ENCODE peak calls at places on chromosomes 16 and 17, in ten cellular contexts. K, E, I, M, D, Z, G, Q, P and V are unnamed samples. For H3K36me3, the result is how much of the 10 kb centered on the place peaks cover.

GRCh38 chr17:34902761-34903325 is 58.4 kb downstream of the CCT6B start:
- DNase-seq in K (no peak), E (no peak), I (no peak), M (no peak), D (no peak), Z (no peak), G (no peak), Q (no peak), P (no peak), V (no peak)

GRCh38 chr17:39547713-39548478 is 59.8 kb downstream of the NEUROD2 start:
- DNase-seq in K (peak), E (peak), I (peak), M (peak), D (peak), Z (peak), G (no peak), Q (no peak), P (peak), V (no peak)

GRCh38 chr17:63658366-63658765 is 36.1 kb downstream of the MAP3K3 start:
- DNase-seq in K (no peak), E (no peak), I (no peak), M (no peak), D (no peak), Z (no peak), G (no peak), Q (no peak), P (no peak), V (no peak)

GRCh38 chr17:2215616-2216364 is 87.8 kb downstream of the SMG6 start:
- DNase-seq in K (peak), E (peak), I (peak), M (peak), D (peak), Z (peak), G (peak), Q (no peak), P (peak), V (no peak)

GRCh38 chr16:85093705-85094104 is 18.6 kb downstream of the CIBAR2 start:
- DNase-seq in K (no peak), E (no peak), I (no peak), M (no peak), D (no peak), Z (no peak), G (no peak), Q (peak), P (no peak), V (no peak)

GRCh38 chr17:11461993-11462548 is 136.2 kb upstream of the DNAH9 start:
- DNase-seq in K (no peak), E (no peak), I (no peak), M (no peak), D (no peak), Z (no peak), G (no peak), Q (no peak), P (no peak), V (no peak)

GRCh38 chr17:72383053-72383847 is 262.4 kb downstream of the SOX9 start:
- DNase-seq in K (no peak), E (peak), I (no peak), M (no peak), D (peak), Z (peak), G (peak), Q (peak), P (no peak), V (no peak)

GRCh38 chr16:48526058-48526957 is 83.7 kb downstream of the N4BP1 start:
- DNase-seq in K (no peak), E (no peak), I (no peak), M (peak), D (no peak), Z (no peak), G (no peak), Q (no peak), P (peak), V (no peak)

GRCh38 chr16:85583491-85584181 is 29.5 kb upstream of the GSE1 start:
- DNase-seq in K (no peak), E (no peak), I (peak), M (no peak), D (no peak), Z (no peak), G (no peak), Q (no peak), P (no peak), V (no peak)

GRCh38 chr16:72815348-72816318 is 232.3 kb downstream of the ZFHX3 start:
- DNase-seq in K (no peak), E (no peak), I (no peak), M (no peak), D (no peak), Z (no peak), G (no peak), Q (no peak), P (no peak), V (no peak)

GRCh38 chr16:30621765-30622164 is 11.6 kb upstream of the ZNF689 start:
- DNase-seq in K (no peak), E (no peak), I (no peak), M (no peak), D (no peak), Z (no peak), G (no peak), Q (no peak), P (no peak), V (no peak)

GRCh38 chr16:84735846-84736586 is 36.2 kb downstream of the USP10 start:
- DNase-seq in K (no peak), E (no peak), I (peak), M (peak), D (no peak), Z (no peak), G (peak), Q (no peak), P (no peak), V (no peak)

GRCh38 chr16:75496546-75496945 is 1.3 kb upstream of the CHST6 start:
- DNase-seq in K (no peak), E (no peak), I (no peak), M (no peak), D (no peak), Z (no peak), G (no peak), Q (no peak), P (no peak), V (no peak)

GRCh38 chr16:75494184-75494583 is 1.1 kb downstream of the CHST6 start:
- DNase-seq in K (no peak), E (no peak), I (no peak), M (no peak), D (no peak), Z (no peak), G (no peak), Q (peak), P (no peak), V (no peak)

GRCh38 chr16:75488322-75488721 is 6.9 kb downstream of the CHST6 start:
- DNase-seq in K (no peak), E (no peak), I (no peak), M (no peak), D (no peak), Z (no peak), G (peak), Q (no peak), P (no peak), V (no peak)

GRCh38 chr16:75494696-75495601 is at the start of gene CHST6:
- DNase-seq in K (no peak), E (peak), I (no peak), M (no peak), D (peak), Z (no peak), G (peak), Q (peak), P (no peak), V (no peak)

GRCh38 chr16:75491876-75492275 is 3.4 kb downstream of the CHST6 start:
- DNase-seq in K (no peak), E (peak), I (peak), M (no peak), D (no peak), Z (no peak), G (peak), Q (peak), P (no peak), V (no peak)
- TF ChIP-seq CTCF in K (no peak), E (peak), I (peak), M (no peak), D (no peak), Z (no peak), G (peak), Q (no peak), P (no peak), V (peak)

DNA sequence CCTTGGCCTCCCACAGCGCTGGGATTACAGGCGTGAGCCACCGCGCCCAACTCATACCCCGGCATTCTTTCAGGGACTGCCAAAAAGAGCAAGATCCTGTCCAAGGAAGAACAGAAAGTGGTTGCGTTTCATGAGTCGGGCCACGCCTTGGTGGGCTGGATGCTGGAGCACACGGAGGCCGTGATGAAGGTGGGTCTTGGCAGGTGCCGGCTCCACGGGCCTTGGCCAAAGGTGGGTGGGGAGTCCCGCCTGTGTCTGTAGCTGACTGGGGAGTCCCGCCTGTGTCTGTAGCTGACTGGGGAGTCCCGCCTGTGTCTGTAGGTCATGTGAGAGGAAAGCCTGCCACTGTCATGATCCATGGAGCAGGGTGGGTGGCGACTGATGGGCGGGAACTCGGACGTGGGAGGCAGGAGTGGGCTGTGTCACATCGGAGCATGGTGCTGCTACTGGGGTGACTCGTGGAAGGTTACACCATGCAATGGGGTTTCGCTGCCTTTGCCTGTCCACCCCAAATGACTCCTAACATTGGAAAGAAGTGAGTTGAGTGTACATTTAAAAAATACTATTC is 10.0 kb upstream of the RPL13 start:
- DNase-seq in K (no peak), E (no peak), I (no peak), M (no peak), D (no peak), Z (no peak), G (no peak), Q (no peak), P (no peak), V (no peak)
- H3K36me3 ChIP-seq in K (half or more), E (under half), I (half or more), M (half or more), D (half or more), Z (under half), G (half or more), Q (under half), P (half or more), V (under half)

GRCh38 chr17:41048441-41048840 is 1.3 kb upstream of the KRTAP2-1 start:
- DNase-seq in K (no peak), E (no peak), I (no peak), M (no peak), D (no peak), Z (no peak), G (no peak), Q (no peak), P (no peak), V (no peak)
- H3K4me3 ChIP-seq in K (no peak), E (no peak), I (no peak), M (no peak), D (no peak), Z (no peak), G (no peak), Q (no peak), P (no peak), V (no peak)

DNA sequence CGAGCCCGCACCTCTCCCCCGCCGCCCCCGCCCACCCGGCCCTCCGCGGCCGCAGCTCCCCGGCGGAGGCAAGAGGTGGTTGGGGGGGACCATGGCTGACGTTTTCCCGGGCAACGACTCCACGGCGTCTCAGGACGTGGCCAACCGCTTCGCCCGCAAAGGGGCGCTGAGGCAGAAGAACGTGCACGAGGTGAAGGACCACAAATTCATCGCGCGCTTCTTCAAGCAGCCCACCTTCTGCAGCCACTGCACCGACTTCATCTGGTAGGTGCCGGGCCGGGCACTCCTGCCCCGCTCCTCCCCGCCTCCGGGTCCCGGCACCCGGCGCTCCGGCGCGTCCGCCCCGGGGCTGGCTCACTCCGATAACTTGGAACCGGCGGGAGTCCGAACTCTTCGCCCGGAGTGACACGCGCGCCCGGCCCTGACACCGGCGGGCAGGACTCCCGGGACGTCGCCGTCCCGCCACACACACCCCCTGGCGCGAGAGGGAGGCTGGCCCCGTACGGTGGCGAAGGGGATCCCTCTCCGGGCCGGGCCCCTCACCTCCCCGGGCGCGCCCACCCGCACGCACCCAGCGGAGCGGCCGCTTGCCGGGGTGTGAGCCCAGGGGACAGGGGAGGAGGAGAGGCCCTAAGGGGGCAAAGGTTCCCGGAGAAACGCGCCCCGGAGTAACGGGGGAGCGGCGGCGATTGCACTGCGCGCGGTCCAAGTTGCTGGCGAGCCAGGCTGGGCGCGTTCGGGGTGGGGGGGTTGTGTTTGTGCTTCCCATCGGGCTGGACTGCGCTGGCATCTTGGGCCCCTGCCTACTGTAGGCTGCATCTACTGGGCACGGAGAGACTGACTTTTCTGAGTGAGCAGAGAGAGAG is 581 bp downstream of the PRKCA start:
- DNase-seq in K (peak), E (peak), I (peak), M (peak), D (peak), Z (peak), G (peak), Q (peak), P (peak), V (no peak)
- TF ChIP-seq CTCF in K (no peak), E (no peak), I (no peak), M (no peak), D (no peak), Z (no peak), G (no peak), Q (no peak), P (no peak), V (no peak)